ENCODE peak calls at places on chromosomes 13 and 19, in six cellular contexts. P, O, M, B, T and Z are unnamed samples.

GRCh38 chr13:87169337-87169736 is 501.8 kb upstream of the SLITRK5 start:
- DNase-seq in O (no peak), P (no peak), T (no peak), B (no peak), M (no peak), Z (no peak)

GRCh38 chr13:94534171-94534570 is 54.7 kb upstream of the DCT start:
- DNase-seq in T (peak), O (no peak), B (no peak), P (no peak), M (no peak), Z (no peak)

GRCh38 chr13:95355491-95355890 is 54.2 kb upstream of the ABCC4 start:
- DNase-seq in O (no peak), P (peak), B (no peak), M (no peak), T (peak), Z (no peak)

GRCh38 chr13:66461021-66461420 is 769.1 kb downstream of the PCDH9 start:
- DNase-seq in P (peak), T (no peak), M (no peak), O (no peak), B (no peak), Z (no peak)

GRCh38 chr19:52691737-52692136 is 43.1 kb downstream of the ZNF611 start:
- DNase-seq in P (no peak), M (no peak), T (no peak), B (no peak), O (no peak), Z (no peak)

GRCh38 chr13:98798849-98799645 is 46.6 kb upstream of the SLC15A1 start:
- DNase-seq in B (no peak), T (no peak), O (no peak), M (no peak), P (peak), Z (no peak)

GRCh38 chr19:10884273-10884672 is 12.9 kb downstream of the CARM1 start:
- DNase-seq in P (peak), O (peak), T (no peak), B (no peak), M (no peak), Z (no peak)

GRCh38 chr19:45591004-45591637 is 6.5 kb upstream of the OPA3 start:
- DNase-seq in B (peak), T (peak), O (peak), M (peak), P (no peak), Z (no peak)

GRCh38 chr19:3683866-3684816 is 16.1 kb downstream of the PIP5K1C start:
- DNase-seq in B (no peak), T (peak), M (no peak), O (no peak), P (no peak), Z (no peak)

GRCh38 chr13:24097064-24097463 is 63.5 kb upstream of the SPATA13 start:
- DNase-seq in M (peak), O (no peak), T (peak), P (peak), B (no peak), Z (no peak)

GRCh38 chr19:5018224-5019015 is 49.5 kb downstream of the KDM4B start:
- DNase-seq in O (no peak), P (peak), B (no peak), T (no peak), M (no peak), Z (no peak)

GRCh38 chr19:42023121-42023942 is 29.3 kb upstream of the ATP1A3 start:
- DNase-seq in M (peak), B (no peak), O (peak), T (no peak), P (no peak), Z (no peak)

GRCh38 chr13:111395511-111396393 is 75.3 kb downstream of the TEX29 start:
- DNase-seq in T (no peak), P (no peak), B (no peak), M (no peak), O (no peak), Z (no peak)

GRCh38 chr19:30593358-30593757 is 221.2 kb downstream of the ZNF536 start:
- DNase-seq in T (no peak), B (no peak), O (no peak), P (no peak), M (no peak), Z (no peak)

GRCh38 chr13:72541674-72542073 is 185.8 kb downstream of the MZT1 start:
- DNase-seq in O (no peak), M (no peak), T (no peak), P (no peak), B (no peak), Z (no peak)

GRCh38 chr13:72757792-72758535 is 23.7 kb downstream of the DIS3 start:
- DNase-seq in M (no peak), O (no peak), P (no peak), B (no peak), T (no peak), Z (no peak)

GRCh38 chr13:92044351-92044750 is 645.9 kb downstream of the GPC5 start:
- DNase-seq in O (no peak), M (no peak), T (no peak), B (no peak), P (no peak), Z (no peak)

GRCh38 chr13:51212808-51213728 is 9.1 kb upstream of the FAM124A start:
- DNase-seq in O (no peak), M (no peak), T (no peak), P (no peak), B (no peak), Z (no peak)

GRCh38 chr19:18629166-18630088 is 7.4 kb upstream of the KLHL26 start:
- DNase-seq in O (no peak), T (no peak), M (no peak), P (no peak), B (no peak), Z (no peak)

GRCh38 chr13:94607939-94608338 is 6.3 kb downstream of the GPR180 start:
- DNase-seq in P (no peak), B (no peak), T (no peak), O (no peak), M (no peak), Z (no peak)

GRCh38 chr13:71677114-71677513 is 189.9 kb downstream of the DACH1 start:
- DNase-seq in B (no peak), O (no peak), M (no peak), T (no peak), P (no peak), Z (no peak)

GRCh38 chr13:98143601-98144500 is 957 bp downstream of the FARP1 start:
- DNase-seq in O (peak), M (no peak), B (no peak), T (peak), P (peak), Z (no peak)